ENCODE peak calls at places on chromosomes 6 and 20, in nine cellular contexts. One of them, this sample, is unnamed.

GRCh38 chr6:142408409-142408808 is 106.6 kb downstream of the ADGRG6 start:
- DNase-seq in left kidney: no peak
- DNase-seq in MCF 10A: no peak
- DNase-seq in heart right ventricle: no peak
- DNase-seq in HFFc6: no peak
- DNase-seq in NCI-H1436: no peak
- DNase-seq in activated CD8-positive, alpha-beta memory T cell treated with anti-CD3 and anti-CD28 coated beads for 4 hours: no peak
- DNase-seq in NCI-H1417: no peak
- DNase-seq in lower leg skin: no peak
- DNase-seq in this sample: no peak

GRCh38 chr20:57266251-57267157 is at the start of gene BMP7:
- DNase-seq in NCI-H1417: peak
- DNase-seq in lower leg skin: no peak
- DNase-seq in activated CD8-positive, alpha-beta memory T cell treated with anti-CD3 and anti-CD28 coated beads for 4 hours: no peak
- DNase-seq in MCF 10A: no peak
- DNase-seq in heart right ventricle: no peak
- DNase-seq in NCI-H1436: no peak
- DNase-seq in left kidney: peak
- DNase-seq in HFFc6: no peak
- DNase-seq in this sample: no peak

GRCh38 chr6:2524090-2524489 is 226.6 kb downstream of the MYLK4 start:
- DNase-seq in left kidney: no peak
- DNase-seq in NCI-H1436: no peak
- DNase-seq in lower leg skin: no peak
- DNase-seq in MCF 10A: peak
- DNase-seq in NCI-H1417: no peak
- DNase-seq in HFFc6: no peak
- DNase-seq in heart right ventricle: no peak
- DNase-seq in activated CD8-positive, alpha-beta memory T cell treated with anti-CD3 and anti-CD28 coated beads for 4 hours: no peak
- DNase-seq in this sample: no peak

GRCh38 chr6:44699082-44699481 is 311.6 kb downstream of the CDC5L start:
- DNase-seq in MCF 10A: no peak
- DNase-seq in NCI-H1417: no peak
- DNase-seq in left kidney: no peak
- DNase-seq in HFFc6: no peak
- DNase-seq in NCI-H1436: no peak
- DNase-seq in activated CD8-positive, alpha-beta memory T cell treated with anti-CD3 and anti-CD28 coated beads for 4 hours: no peak
- DNase-seq in heart right ventricle: no peak
- DNase-seq in lower leg skin: no peak
- DNase-seq in this sample: no peak

GRCh38 chr6:34059136-34059731 is 86.7 kb downstream of the GRM4 start:
- DNase-seq in activated CD8-positive, alpha-beta memory T cell treated with anti-CD3 and anti-CD28 coated beads for 4 hours: no peak
- DNase-seq in left kidney: no peak
- DNase-seq in MCF 10A: no peak
- DNase-seq in HFFc6: no peak
- DNase-seq in NCI-H1436: no peak
- DNase-seq in NCI-H1417: no peak
- DNase-seq in lower leg skin: no peak
- DNase-seq in heart right ventricle: no peak
- DNase-seq in this sample: no peak

GRCh38 chr6:71478834-71479541 is 190.4 kb downstream of the OGFRL1 start:
- DNase-seq in MCF 10A: peak
- DNase-seq in activated CD8-positive, alpha-beta memory T cell treated with anti-CD3 and anti-CD28 coated beads for 4 hours: no peak
- DNase-seq in lower leg skin: no peak
- DNase-seq in NCI-H1417: no peak
- DNase-seq in HFFc6: peak
- DNase-seq in left kidney: peak
- DNase-seq in heart right ventricle: no peak
- DNase-seq in NCI-H1436: no peak
- DNase-seq in this sample: peak

GRCh38 chr6:1136415-1136774 is 175.5 kb upstream of the FOXQ1 start:
- DNase-seq in NCI-H1436: no peak
- DNase-seq in NCI-H1417: no peak
- DNase-seq in left kidney: peak
- DNase-seq in MCF 10A: peak
- DNase-seq in lower leg skin: peak
- DNase-seq in heart right ventricle: peak
- DNase-seq in HFFc6: peak
- DNase-seq in activated CD8-positive, alpha-beta memory T cell treated with anti-CD3 and anti-CD28 coated beads for 4 hours: no peak
- DNase-seq in this sample: peak

GRCh38 chr6:36377594-36377993 is 9.9 kb downstream of the ETV7 start:
- DNase-seq in HFFc6: no peak
- DNase-seq in left kidney: no peak
- DNase-seq in lower leg skin: no peak
- DNase-seq in NCI-H1436: no peak
- DNase-seq in heart right ventricle: no peak
- DNase-seq in activated CD8-positive, alpha-beta memory T cell treated with anti-CD3 and anti-CD28 coated beads for 4 hours: no peak
- DNase-seq in MCF 10A: no peak
- DNase-seq in NCI-H1417: no peak
- DNase-seq in this sample: no peak

GRCh38 chr20:8909596-8909995 is 159.3 kb upstream of the PLCB4 start:
- DNase-seq in NCI-H1417: no peak
- DNase-seq in left kidney: no peak
- DNase-seq in NCI-H1436: no peak
- DNase-seq in HFFc6: no peak
- DNase-seq in heart right ventricle: no peak
- DNase-seq in lower leg skin: no peak
- DNase-seq in activated CD8-positive, alpha-beta memory T cell treated with anti-CD3 and anti-CD28 coated beads for 4 hours: no peak
- DNase-seq in MCF 10A: no peak
- DNase-seq in this sample: peak

GRCh38 chr6:29071831-29072723 is 15.0 kb downstream of the OR2B3 start:
- DNase-seq in lower leg skin: no peak
- DNase-seq in left kidney: peak
- DNase-seq in activated CD8-positive, alpha-beta memory T cell treated with anti-CD3 and anti-CD28 coated beads for 4 hours: no peak
- DNase-seq in NCI-H1417: no peak
- DNase-seq in MCF 10A: peak
- DNase-seq in NCI-H1436: no peak
- DNase-seq in HFFc6: peak
- DNase-seq in heart right ventricle: no peak
- DNase-seq in this sample: peak

GRCh38 chr6:6820688-6821238 is 232.2 kb downstream of the LY86 start:
- DNase-seq in NCI-H1417: no peak
- DNase-seq in HFFc6: no peak
- DNase-seq in MCF 10A: peak
- DNase-seq in lower leg skin: peak
- DNase-seq in heart right ventricle: no peak
- DNase-seq in NCI-H1436: peak
- DNase-seq in left kidney: peak
- DNase-seq in activated CD8-positive, alpha-beta memory T cell treated with anti-CD3 and anti-CD28 coated beads for 4 hours: no peak
- DNase-seq in this sample: peak

GRCh38 chr20:31452575-31452974 is 12.1 kb downstream of the DEFB123 start:
- DNase-seq in MCF 10A: no peak
- DNase-seq in NCI-H1417: no peak
- DNase-seq in heart right ventricle: no peak
- DNase-seq in HFFc6: peak
- DNase-seq in NCI-H1436: no peak
- DNase-seq in lower leg skin: no peak
- DNase-seq in left kidney: no peak
- DNase-seq in activated CD8-positive, alpha-beta memory T cell treated with anti-CD3 and anti-CD28 coated beads for 4 hours: no peak
- DNase-seq in this sample: no peak

GRCh38 chr6:85168146-85168545 is 281.7 kb upstream of the NT5E start:
- DNase-seq in MCF 10A: no peak
- DNase-seq in activated CD8-positive, alpha-beta memory T cell treated with anti-CD3 and anti-CD28 coated beads for 4 hours: no peak
- DNase-seq in HFFc6: no peak
- DNase-seq in NCI-H1436: no peak
- DNase-seq in heart right ventricle: no peak
- DNase-seq in lower leg skin: no peak
- DNase-seq in NCI-H1417: no peak
- DNase-seq in left kidney: no peak
- DNase-seq in this sample: no peak

GRCh38 chr20:33893314-33893713 is 82.2 kb downstream of the CHMP4B start:
- DNase-seq in NCI-H1417: no peak
- DNase-seq in NCI-H1436: no peak
- DNase-seq in activated CD8-positive, alpha-beta memory T cell treated with anti-CD3 and anti-CD28 coated beads for 4 hours: no peak
- DNase-seq in left kidney: no peak
- DNase-seq in MCF 10A: no peak
- DNase-seq in heart right ventricle: no peak
- DNase-seq in HFFc6: peak
- DNase-seq in lower leg skin: no peak
- DNase-seq in this sample: peak

GRCh38 chr6:79686698-79687309 is 55.7 kb downstream of the SH3BGRL2 start:
- DNase-seq in lower leg skin: no peak
- DNase-seq in NCI-H1417: peak
- DNase-seq in activated CD8-positive, alpha-beta memory T cell treated with anti-CD3 and anti-CD28 coated beads for 4 hours: no peak
- DNase-seq in heart right ventricle: no peak
- DNase-seq in MCF 10A: no peak
- DNase-seq in HFFc6: no peak
- DNase-seq in NCI-H1436: no peak
- DNase-seq in left kidney: no peak
- DNase-seq in this sample: no peak

GRCh38 chr6:135212935-135213334 is 31.8 kb downstream of the MYB start:
- DNase-seq in NCI-H1417: no peak
- DNase-seq in HFFc6: peak
- DNase-seq in left kidney: no peak
- DNase-seq in lower leg skin: no peak
- DNase-seq in NCI-H1436: no peak
- DNase-seq in activated CD8-positive, alpha-beta memory T cell treated with anti-CD3 and anti-CD28 coated beads for 4 hours: no peak
- DNase-seq in MCF 10A: peak
- DNase-seq in heart right ventricle: no peak
- DNase-seq in this sample: peak

GRCh38 chr6:36491378-36491965 is 48.7 kb downstream of the KCTD20 start:
- DNase-seq in lower leg skin: no peak
- DNase-seq in MCF 10A: no peak
- DNase-seq in activated CD8-positive, alpha-beta memory T cell treated with anti-CD3 and anti-CD28 coated beads for 4 hours: no peak
- DNase-seq in NCI-H1417: no peak
- DNase-seq in HFFc6: no peak
- DNase-seq in NCI-H1436: no peak
- DNase-seq in left kidney: peak
- DNase-seq in heart right ventricle: no peak
- DNase-seq in this sample: no peak

GRCh38 chr6:138087549-138087948 is 19.7 kb downstream of the PERP start:
- DNase-seq in lower leg skin: no peak
- DNase-seq in MCF 10A: peak
- DNase-seq in activated CD8-positive, alpha-beta memory T cell treated with anti-CD3 and anti-CD28 coated beads for 4 hours: no peak
- DNase-seq in left kidney: no peak
- DNase-seq in heart right ventricle: no peak
- DNase-seq in HFFc6: peak
- DNase-seq in NCI-H1417: peak
- DNase-seq in NCI-H1436: no peak
- DNase-seq in this sample: peak

GRCh38 chr6:33600761-33601160 is 20.4 kb upstream of the ITPR3 start:
- DNase-seq in MCF 10A: no peak
- DNase-seq in activated CD8-positive, alpha-beta memory T cell treated with anti-CD3 and anti-CD28 coated beads for 4 hours: no peak
- DNase-seq in lower leg skin: no peak
- DNase-seq in left kidney: no peak
- DNase-seq in heart right ventricle: no peak
- DNase-seq in NCI-H1417: no peak
- DNase-seq in HFFc6: no peak
- DNase-seq in NCI-H1436: no peak
- DNase-seq in this sample: no peak

GRCh38 chr20:2890743-2891142 is 17.5 kb downstream of the PTPRA start:
- DNase-seq in MCF 10A: peak
- DNase-seq in heart right ventricle: no peak
- DNase-seq in NCI-H1436: no peak
- DNase-seq in lower leg skin: no peak
- DNase-seq in HFFc6: peak
- DNase-seq in activated CD8-positive, alpha-beta memory T cell treated with anti-CD3 and anti-CD28 coated beads for 4 hours: no peak
- DNase-seq in NCI-H1417: no peak
- DNase-seq in left kidney: no peak
- DNase-seq in this sample: peak

GRCh38 chr20:16462711-16463110 is 110.5 kb downstream of the KIF16B start:
- DNase-seq in HFFc6: no peak
- DNase-seq in MCF 10A: no peak
- DNase-seq in NCI-H1417: no peak
- DNase-seq in lower leg skin: no peak
- DNase-seq in heart right ventricle: no peak
- DNase-seq in left kidney: no peak
- DNase-seq in NCI-H1436: no peak
- DNase-seq in activated CD8-positive, alpha-beta memory T cell treated with anti-CD3 and anti-CD28 coated beads for 4 hours: no peak
- DNase-seq in this sample: no peak

GRCh38 chr6:24296944-24297343 is 60.9 kb downstream of the DCDC2 start:
- DNase-seq in MCF 10A: no peak
- DNase-seq in NCI-H1436: no peak
- DNase-seq in heart right ventricle: no peak
- DNase-seq in left kidney: no peak
- DNase-seq in HFFc6: no peak
- DNase-seq in NCI-H1417: no peak
- DNase-seq in activated CD8-positive, alpha-beta memory T cell treated with anti-CD3 and anti-CD28 coated beads for 4 hours: no peak
- DNase-seq in lower leg skin: no peak
- DNase-seq in this sample: no peak

GRCh38 chr6:70180183-70180903 is 122.5 kb downstream of the COL9A1 start:
- DNase-seq in activated CD8-positive, alpha-beta memory T cell treated with anti-CD3 and anti-CD28 coated beads for 4 hours: no peak
- DNase-seq in heart right ventricle: no peak
- DNase-seq in left kidney: no peak
- DNase-seq in HFFc6: no peak
- DNase-seq in lower leg skin: no peak
- DNase-seq in NCI-H1436: no peak
- DNase-seq in MCF 10A: no peak
- DNase-seq in NCI-H1417: no peak
- DNase-seq in this sample: no peak

GRCh38 chr6:26033942-26034354 is 53.3 kb upstream of the HFE start:
- DNase-seq in NCI-H1436: no peak
- DNase-seq in NCI-H1417: no peak
- DNase-seq in HFFc6: no peak
- DNase-seq in left kidney: peak
- DNase-seq in MCF 10A: no peak
- DNase-seq in activated CD8-positive, alpha-beta memory T cell treated with anti-CD3 and anti-CD28 coated beads for 4 hours: no peak
- DNase-seq in heart right ventricle: no peak
- DNase-seq in lower leg skin: peak
- DNase-seq in this sample: no peak

GRCh38 chr6:117483645-117484016 is 1.2 kb downstream of the DCBLD1 start:
- DNase-seq in heart right ventricle: no peak
- DNase-seq in NCI-H1436: no peak
- DNase-seq in lower leg skin: no peak
- DNase-seq in HFFc6: peak
- DNase-seq in left kidney: no peak
- DNase-seq in NCI-H1417: peak
- DNase-seq in activated CD8-positive, alpha-beta memory T cell treated with anti-CD3 and anti-CD28 coated beads for 4 hours: no peak
- DNase-seq in MCF 10A: peak
- DNase-seq in this sample: peak

GRCh38 chr6:16419636-16420331 is 181.4 kb downstream of the GMPR start:
- DNase-seq in heart right ventricle: no peak
- DNase-seq in NCI-H1417: no peak
- DNase-seq in left kidney: no peak
- DNase-seq in activated CD8-positive, alpha-beta memory T cell treated with anti-CD3 and anti-CD28 coated beads for 4 hours: no peak
- DNase-seq in HFFc6: no peak
- DNase-seq in NCI-H1436: no peak
- DNase-seq in MCF 10A: no peak
- DNase-seq in lower leg skin: no peak
- DNase-seq in this sample: no peak

GRCh38 chr6:36067374-36068011 is 39.9 kb downstream of the MAPK14 start:
- DNase-seq in MCF 10A: no peak
- DNase-seq in lower leg skin: no peak
- DNase-seq in activated CD8-positive, alpha-beta memory T cell treated with anti-CD3 and anti-CD28 coated beads for 4 hours: no peak
- DNase-seq in heart right ventricle: no peak
- DNase-seq in HFFc6: peak
- DNase-seq in NCI-H1436: no peak
- DNase-seq in NCI-H1417: no peak
- DNase-seq in left kidney: no peak
- DNase-seq in this sample: no peak

GRCh38 chr20:41913146-41913545 is 295.0 kb upstream of the CHD6 start:
- DNase-seq in HFFc6: no peak
- DNase-seq in NCI-H1436: no peak
- DNase-seq in lower leg skin: no peak
- DNase-seq in left kidney: no peak
- DNase-seq in NCI-H1417: no peak
- DNase-seq in MCF 10A: no peak
- DNase-seq in heart right ventricle: no peak
- DNase-seq in activated CD8-positive, alpha-beta memory T cell treated with anti-CD3 and anti-CD28 coated beads for 4 hours: no peak
- DNase-seq in this sample: no peak

GRCh38 chr6:70849348-70850069 is 107.4 kb downstream of the B3GAT2 start:
- DNase-seq in NCI-H1417: no peak
- DNase-seq in left kidney: no peak
- DNase-seq in heart right ventricle: no peak
- DNase-seq in lower leg skin: no peak
- DNase-seq in NCI-H1436: no peak
- DNase-seq in MCF 10A: no peak
- DNase-seq in HFFc6: no peak
- DNase-seq in activated CD8-positive, alpha-beta memory T cell treated with anti-CD3 and anti-CD28 coated beads for 4 hours: no peak
- DNase-seq in this sample: no peak

GRCh38 chr20:53623454-53624206 is 30.0 kb upstream of the ZNF217 start:
- DNase-seq in lower leg skin: peak
- DNase-seq in HFFc6: peak
- DNase-seq in NCI-H1417: no peak
- DNase-seq in heart right ventricle: peak
- DNase-seq in NCI-H1436: peak
- DNase-seq in MCF 10A: peak
- DNase-seq in left kidney: peak
- DNase-seq in activated CD8-positive, alpha-beta memory T cell treated with anti-CD3 and anti-CD28 coated beads for 4 hours: no peak
- DNase-seq in this sample: peak

GRCh38 chr20:51457281-51457932 is 85.1 kb downstream of the NFATC2 start:
- DNase-seq in lower leg skin: peak
- DNase-seq in activated CD8-positive, alpha-beta memory T cell treated with anti-CD3 and anti-CD28 coated beads for 4 hours: no peak
- DNase-seq in HFFc6: peak
- DNase-seq in heart right ventricle: peak
- DNase-seq in MCF 10A: peak
- DNase-seq in left kidney: peak
- DNase-seq in NCI-H1417: no peak
- DNase-seq in NCI-H1436: no peak
- DNase-seq in this sample: peak

This sample was measured in epithelial cell of esophagus.